ENCODE peak calls at places on chromosomes 13 and 19, in nine cellular contexts. One of them, this sample, is unnamed.

GRCh38 chr13:113836917-113837553 is 26.8 kb downstream of the GAS6 start:
- DNase-seq in EL: peak; percentile 78
- DNase-seq in endothelial cell: no peak
- DNase-seq in fibroblast of the aortic adventitia: peak; percentile 93
- DNase-seq in dorsolateral prefrontal cortex: no peak
- DNase-seq in anterior cingulate cortex: no peak
- DNase-seq in transverse colon: no peak
- DNase-seq in LoVo: peak; percentile 62
- DNase-seq in stimulated activated CD4-positive, alpha-beta T cell treated with anti-CD3 and anti-CD28 coated beads, Interleukin-2, amount 100 ng/mL, for 48 hours: no peak
- DNase-seq in this sample: peak; percentile 7

GRCh38 chr19:45645631-45646344 is 6.6 kb upstream of the EML2 start:
- DNase-seq in EL: peak; percentile 93
- DNase-seq in endothelial cell: peak; percentile 46
- DNase-seq in fibroblast of the aortic adventitia: peak; percentile 69
- DNase-seq in dorsolateral prefrontal cortex: peak; percentile 97
- DNase-seq in anterior cingulate cortex: peak; percentile 86
- DNase-seq in transverse colon: peak; percentile 85
- DNase-seq in LoVo: no peak
- DNase-seq in stimulated activated CD4-positive, alpha-beta T cell treated with anti-CD3 and anti-CD28 coated beads, Interleukin-2, amount 100 ng/mL, for 48 hours: peak; percentile 77
- DNase-seq in this sample: peak; percentile 97

GRCh38 chr19:17021793-17022590 is 4.6 kb downstream of the CPAMD8 start:
- DNase-seq in EL: peak; percentile 47
- DNase-seq in endothelial cell: no peak
- DNase-seq in fibroblast of the aortic adventitia: peak; percentile 30
- DNase-seq in dorsolateral prefrontal cortex: no peak
- DNase-seq in anterior cingulate cortex: no peak
- DNase-seq in transverse colon: no peak
- DNase-seq in LoVo: no peak
- DNase-seq in stimulated activated CD4-positive, alpha-beta T cell treated with anti-CD3 and anti-CD28 coated beads, Interleukin-2, amount 100 ng/mL, for 48 hours: no peak
- DNase-seq in this sample: no peak

GRCh38 chr13:28492527-28493367 is 2.2 kb downstream of the FLT1 start:
- DNase-seq in EL: peak; percentile 79
- DNase-seq in endothelial cell: no peak
- DNase-seq in fibroblast of the aortic adventitia: no peak
- DNase-seq in dorsolateral prefrontal cortex: no peak
- DNase-seq in anterior cingulate cortex: no peak
- DNase-seq in transverse colon: no peak
- DNase-seq in LoVo: no peak
- DNase-seq in stimulated activated CD4-positive, alpha-beta T cell treated with anti-CD3 and anti-CD28 coated beads, Interleukin-2, amount 100 ng/mL, for 48 hours: peak; percentile 21
- DNase-seq in this sample: no peak

GRCh38 chr19:58325623-58326022 is 1.2 kb upstream of the ZSCAN22 start:
- DNase-seq in EL: no peak
- DNase-seq in endothelial cell: no peak
- DNase-seq in fibroblast of the aortic adventitia: no peak
- DNase-seq in dorsolateral prefrontal cortex: no peak
- DNase-seq in anterior cingulate cortex: no peak
- DNase-seq in transverse colon: no peak
- DNase-seq in LoVo: no peak
- DNase-seq in stimulated activated CD4-positive, alpha-beta T cell treated with anti-CD3 and anti-CD28 coated beads, Interleukin-2, amount 100 ng/mL, for 48 hours: no peak
- DNase-seq in this sample: no peak

GRCh38 chr19:56875717-56876116 is 35.2 kb upstream of the PEG3 start:
- DNase-seq in EL: no peak
- DNase-seq in endothelial cell: no peak
- DNase-seq in fibroblast of the aortic adventitia: no peak
- DNase-seq in dorsolateral prefrontal cortex: no peak
- DNase-seq in anterior cingulate cortex: no peak
- DNase-seq in transverse colon: no peak
- DNase-seq in LoVo: no peak
- DNase-seq in stimulated activated CD4-positive, alpha-beta T cell treated with anti-CD3 and anti-CD28 coated beads, Interleukin-2, amount 100 ng/mL, for 48 hours: no peak
- DNase-seq in this sample: no peak

GRCh38 chr19:5349041-5349440 is 8.4 kb upstream of the PTPRS start:
- DNase-seq in EL: no peak
- DNase-seq in endothelial cell: no peak
- DNase-seq in fibroblast of the aortic adventitia: no peak
- DNase-seq in dorsolateral prefrontal cortex: no peak
- DNase-seq in anterior cingulate cortex: no peak
- DNase-seq in transverse colon: no peak
- DNase-seq in LoVo: no peak
- DNase-seq in stimulated activated CD4-positive, alpha-beta T cell treated with anti-CD3 and anti-CD28 coated beads, Interleukin-2, amount 100 ng/mL, for 48 hours: no peak
- DNase-seq in this sample: no peak

GRCh38 chr19:18202759-18203407 is 959 bp downstream of the RAB3A start:
- DNase-seq in EL: peak; percentile 30
- DNase-seq in endothelial cell: peak; percentile 31
- DNase-seq in fibroblast of the aortic adventitia: no peak
- DNase-seq in dorsolateral prefrontal cortex: peak; percentile 58
- DNase-seq in anterior cingulate cortex: peak; percentile 47
- DNase-seq in transverse colon: peak; percentile 35
- DNase-seq in LoVo: no peak
- DNase-seq in stimulated activated CD4-positive, alpha-beta T cell treated with anti-CD3 and anti-CD28 coated beads, Interleukin-2, amount 100 ng/mL, for 48 hours: no peak
- DNase-seq in this sample: no peak

This sample was measured in NCI-H446.